ENCODE peak calls at places on chromosome 13, in seven cellular contexts. One of them, this sample, is unnamed.

GRCh38 chr13:92436927-92437326 is 789.7 kb upstream of the GPC6 start:
- DNase-seq in ascending aorta: no peak
- DNase-seq in CD4-positive, CD25-positive, alpha-beta regulatory T cell: no peak
- DNase-seq in AG09309: no peak
- DNase-seq in choroid plexus epithelial cell: no peak
- DNase-seq in ovary: no peak
- DNase-seq in HL-60: no peak
- DNase-seq in this sample: no peak

GRCh38 chr13:30726192-30726591 is 9.2 kb upstream of the ALOX5AP start:
- DNase-seq in ascending aorta: no peak
- DNase-seq in CD4-positive, CD25-positive, alpha-beta regulatory T cell: no peak
- DNase-seq in AG09309: no peak
- DNase-seq in choroid plexus epithelial cell: no peak
- DNase-seq in ovary: no peak
- DNase-seq in HL-60: no peak
- DNase-seq in this sample: no peak

GRCh38 chr13:102286326-102286725 is 115.5 kb downstream of the FGF14 start:
- DNase-seq in ascending aorta: no peak
- DNase-seq in CD4-positive, CD25-positive, alpha-beta regulatory T cell: no peak
- DNase-seq in AG09309: peak; percentile 18
- DNase-seq in choroid plexus epithelial cell: peak; percentile 96
- DNase-seq in ovary: no peak
- DNase-seq in HL-60: no peak
- DNase-seq in this sample: peak; percentile 59

GRCh38 chr13:34035676-34036325 is 217.9 kb downstream of the RFC3 start:
- DNase-seq in ascending aorta: no peak
- DNase-seq in CD4-positive, CD25-positive, alpha-beta regulatory T cell: no peak
- DNase-seq in AG09309: no peak
- DNase-seq in choroid plexus epithelial cell: no peak
- DNase-seq in ovary: no peak
- DNase-seq in HL-60: no peak
- DNase-seq in this sample: no peak

GRCh38 chr13:88086577-88086976 is 415.4 kb downstream of the SLITRK5 start:
- DNase-seq in ascending aorta: no peak
- DNase-seq in CD4-positive, CD25-positive, alpha-beta regulatory T cell: no peak
- DNase-seq in AG09309: no peak
- DNase-seq in choroid plexus epithelial cell: no peak
- DNase-seq in ovary: no peak
- DNase-seq in HL-60: no peak
- DNase-seq in this sample: no peak

GRCh38 chr13:47241446-47241845 is 344.6 kb upstream of the HTR2A start:
- DNase-seq in ascending aorta: no peak
- DNase-seq in CD4-positive, CD25-positive, alpha-beta regulatory T cell: no peak
- DNase-seq in AG09309: no peak
- DNase-seq in choroid plexus epithelial cell: no peak
- DNase-seq in ovary: no peak
- DNase-seq in HL-60: no peak
- DNase-seq in this sample: no peak

GRCh38 chr13:36026556-36026955 is 104.6 kb downstream of the DCLK1 start:
- DNase-seq in ascending aorta: no peak
- DNase-seq in CD4-positive, CD25-positive, alpha-beta regulatory T cell: no peak
- DNase-seq in AG09309: no peak
- DNase-seq in choroid plexus epithelial cell: peak; percentile 22
- DNase-seq in ovary: no peak
- DNase-seq in HL-60: no peak
- DNase-seq in this sample: no peak

GRCh38 chr13:48542581-48543341 is 9.9 kb upstream of the RCBTB2 start:
- DNase-seq in ascending aorta: no peak
- DNase-seq in CD4-positive, CD25-positive, alpha-beta regulatory T cell: no peak
- DNase-seq in AG09309: no peak
- DNase-seq in choroid plexus epithelial cell: peak; percentile 59
- DNase-seq in ovary: peak; percentile 64
- DNase-seq in HL-60: no peak
- DNase-seq in this sample: no peak

GRCh38 chr13:110306960-110307696 is at the start of the genes COL4A1 and COL4A2:
- DNase-seq in ascending aorta: no peak
- DNase-seq in CD4-positive, CD25-positive, alpha-beta regulatory T cell: no peak
- DNase-seq in AG09309: no peak
- DNase-seq in choroid plexus epithelial cell: peak; percentile 88
- DNase-seq in ovary: peak; percentile 89
- DNase-seq in HL-60: no peak
- DNase-seq in this sample: no peak

GRCh38 chr13:95256086-95256485 is 45.2 kb downstream of the ABCC4 start:
- DNase-seq in ascending aorta: no peak
- DNase-seq in CD4-positive, CD25-positive, alpha-beta regulatory T cell: no peak
- DNase-seq in AG09309: peak; percentile 61
- DNase-seq in choroid plexus epithelial cell: peak; percentile 93
- DNase-seq in ovary: no peak
- DNase-seq in HL-60: no peak
- DNase-seq in this sample: peak; percentile 91

GRCh38 chr13:109900723-109901122 is 114.3 kb upstream of the IRS2 start:
- DNase-seq in ascending aorta: no peak
- DNase-seq in CD4-positive, CD25-positive, alpha-beta regulatory T cell: no peak
- DNase-seq in AG09309: no peak
- DNase-seq in choroid plexus epithelial cell: no peak
- DNase-seq in ovary: no peak
- DNase-seq in HL-60: no peak
- DNase-seq in this sample: no peak

GRCh38 chr13:40433577-40433976 is 232.9 kb downstream of the FOXO1 start:
- DNase-seq in ascending aorta: no peak
- DNase-seq in CD4-positive, CD25-positive, alpha-beta regulatory T cell: peak; percentile 77
- DNase-seq in AG09309: no peak
- DNase-seq in choroid plexus epithelial cell: no peak
- DNase-seq in ovary: no peak
- DNase-seq in HL-60: peak; percentile 42
- DNase-seq in this sample: no peak

GRCh38 chr13:44620057-44620456 is 43.9 kb upstream of the TSC22D1 start:
- DNase-seq in ascending aorta: no peak
- DNase-seq in CD4-positive, CD25-positive, alpha-beta regulatory T cell: no peak
- DNase-seq in AG09309: no peak
- DNase-seq in choroid plexus epithelial cell: no peak
- DNase-seq in ovary: no peak
- DNase-seq in HL-60: no peak
- DNase-seq in this sample: no peak

GRCh38 chr13:35621989-35622388 is 145.5 kb upstream of the MAB21L1 start:
- DNase-seq in ascending aorta: no peak
- DNase-seq in CD4-positive, CD25-positive, alpha-beta regulatory T cell: peak; percentile 74
- DNase-seq in AG09309: no peak
- DNase-seq in choroid plexus epithelial cell: peak; percentile 4
- DNase-seq in ovary: no peak
- DNase-seq in HL-60: no peak
- DNase-seq in this sample: no peak

GRCh38 chr13:41150058-41150457 is 17.5 kb upstream of the KBTBD6 start:
- DNase-seq in ascending aorta: no peak
- DNase-seq in CD4-positive, CD25-positive, alpha-beta regulatory T cell: no peak
- DNase-seq in AG09309: no peak
- DNase-seq in choroid plexus epithelial cell: no peak
- DNase-seq in ovary: no peak
- DNase-seq in HL-60: no peak
- DNase-seq in this sample: no peak

GRCh38 chr13:66795636-66796035 is 434.5 kb downstream of the PCDH9 start:
- DNase-seq in ascending aorta: no peak
- DNase-seq in CD4-positive, CD25-positive, alpha-beta regulatory T cell: no peak
- DNase-seq in AG09309: no peak
- DNase-seq in choroid plexus epithelial cell: no peak
- DNase-seq in ovary: no peak
- DNase-seq in HL-60: no peak
- DNase-seq in this sample: no peak

GRCh38 chr13:44259045-44260042 is 114.3 kb upstream of the SERP2 start:
- DNase-seq in ascending aorta: peak; percentile 55
- DNase-seq in CD4-positive, CD25-positive, alpha-beta regulatory T cell: peak; percentile 64
- DNase-seq in AG09309: no peak
- DNase-seq in choroid plexus epithelial cell: peak; percentile 48
- DNase-seq in ovary: peak; percentile 39
- DNase-seq in HL-60: peak; percentile 95
- DNase-seq in this sample: no peak

GRCh38 chr13:21420706-21421105 is 38.4 kb downstream of the ZDHHC20 start:
- DNase-seq in ascending aorta: no peak
- DNase-seq in CD4-positive, CD25-positive, alpha-beta regulatory T cell: no peak
- DNase-seq in AG09309: no peak
- DNase-seq in choroid plexus epithelial cell: peak; percentile 64
- DNase-seq in ovary: no peak
- DNase-seq in HL-60: no peak
- DNase-seq in this sample: no peak

GRCh38 chr13:95479706-95480105 is 72.8 kb upstream of the CLDN10 start:
- DNase-seq in ascending aorta: no peak
- DNase-seq in CD4-positive, CD25-positive, alpha-beta regulatory T cell: no peak
- DNase-seq in AG09309: no peak
- DNase-seq in choroid plexus epithelial cell: no peak
- DNase-seq in ovary: no peak
- DNase-seq in HL-60: peak; percentile 65
- DNase-seq in this sample: no peak

GRCh38 chr13:48334534-48335127 is 31.1 kb downstream of the RB1 start:
- DNase-seq in ascending aorta: no peak
- DNase-seq in CD4-positive, CD25-positive, alpha-beta regulatory T cell: peak; percentile 77
- DNase-seq in AG09309: peak; percentile 16
- DNase-seq in choroid plexus epithelial cell: peak; percentile 74
- DNase-seq in ovary: no peak
- DNase-seq in HL-60: no peak
- DNase-seq in this sample: peak; percentile 34

GRCh38 chr13:28494537-28494860 is 429 bp downstream of the FLT1 start:
- DNase-seq in ascending aorta: no peak
- DNase-seq in CD4-positive, CD25-positive, alpha-beta regulatory T cell: no peak
- DNase-seq in AG09309: no peak
- DNase-seq in choroid plexus epithelial cell: no peak
- DNase-seq in ovary: no peak
- DNase-seq in HL-60: no peak
- DNase-seq in this sample: no peak

GRCh38 chr13:103607995-103608394 is 541.8 kb upstream of the SLC10A2 start:
- DNase-seq in ascending aorta: no peak
- DNase-seq in CD4-positive, CD25-positive, alpha-beta regulatory T cell: no peak
- DNase-seq in AG09309: no peak
- DNase-seq in choroid plexus epithelial cell: no peak
- DNase-seq in ovary: no peak
- DNase-seq in HL-60: no peak
- DNase-seq in this sample: no peak

DNA sequence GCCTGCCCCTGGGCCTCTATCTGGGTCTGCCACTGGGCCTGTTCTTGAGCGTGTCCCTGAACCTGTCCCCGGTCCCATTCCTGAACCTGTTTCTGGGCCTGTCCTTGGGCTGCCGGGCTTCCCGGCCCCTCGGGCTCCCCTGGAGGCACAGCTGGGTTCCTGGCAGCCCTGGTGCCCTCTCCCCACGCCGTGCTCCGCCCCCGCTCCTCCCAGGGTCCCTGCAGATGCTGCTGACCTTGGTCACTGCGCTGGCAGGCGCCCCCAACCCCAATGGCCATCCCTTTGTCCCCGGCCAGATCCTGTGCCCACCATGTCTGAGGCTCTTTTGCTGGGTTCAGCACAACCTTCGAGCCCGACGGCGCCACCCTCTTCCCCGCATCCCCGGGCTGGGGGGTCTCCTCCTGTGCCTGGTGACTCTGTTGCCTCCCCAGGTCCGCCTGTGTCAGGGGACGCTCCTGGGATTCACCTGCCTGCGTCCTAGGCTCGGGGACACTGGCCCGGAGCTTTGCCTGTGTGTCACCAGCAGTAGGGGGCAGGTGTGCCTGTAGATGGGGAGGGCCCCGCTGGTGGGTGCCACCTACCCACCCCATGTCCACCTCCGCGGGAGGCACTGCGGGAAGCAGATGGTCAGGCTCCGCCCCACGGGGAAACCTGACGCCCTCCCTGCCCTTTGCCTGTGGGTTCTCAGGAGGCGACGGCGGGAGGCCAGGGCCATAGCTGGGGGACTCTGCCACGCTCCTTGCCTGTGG is 41.0 kb upstream of the GRTP1 start:
- DNase-seq in ascending aorta: no peak
- DNase-seq in CD4-positive, CD25-positive, alpha-beta regulatory T cell: no peak
- DNase-seq in AG09309: no peak
- DNase-seq in choroid plexus epithelial cell: no peak
- DNase-seq in ovary: no peak
- DNase-seq in HL-60: no peak
- DNase-seq in this sample: no peak
- H3K4me3 ChIP-seq in ascending aorta: no peak overlapping the region
- H3K4me3 ChIP-seq in CD4-positive, CD25-positive, alpha-beta regulatory T cell: no peak overlapping the region
- H3K4me3 ChIP-seq in AG09309: no peak overlapping the region
- H3K4me3 ChIP-seq in choroid plexus epithelial cell: no peak overlapping the region
- H3K4me3 ChIP-seq in ovary: no peak overlapping the region
- H3K4me3 ChIP-seq in HL-60: no peak overlapping the region
- H3K4me3 ChIP-seq in this sample: no peak overlapping the region

GRCh38 chr13:112894673-112895481 is 74.1 kb upstream of the MCF2L start:
- DNase-seq in ascending aorta: no peak
- DNase-seq in CD4-positive, CD25-positive, alpha-beta regulatory T cell: no peak
- DNase-seq in AG09309: no peak
- DNase-seq in choroid plexus epithelial cell: no peak
- DNase-seq in ovary: no peak
- DNase-seq in HL-60: no peak
- DNase-seq in this sample: no peak

GRCh38 chr13:112893570-112894422 is 75.2 kb upstream of the MCF2L start:
- DNase-seq in ascending aorta: no peak
- DNase-seq in CD4-positive, CD25-positive, alpha-beta regulatory T cell: peak; percentile 27
- DNase-seq in AG09309: no peak
- DNase-seq in choroid plexus epithelial cell: peak; percentile 27
- DNase-seq in ovary: peak; percentile 57
- DNase-seq in HL-60: no peak
- DNase-seq in this sample: no peak

GRCh38 chr13:112891477-112892401 is 77.3 kb upstream of the MCF2L start:
- DNase-seq in ascending aorta: no peak
- DNase-seq in CD4-positive, CD25-positive, alpha-beta regulatory T cell: no peak
- DNase-seq in AG09309: no peak
- DNase-seq in choroid plexus epithelial cell: no peak
- DNase-seq in ovary: no peak
- DNase-seq in HL-60: no peak
- DNase-seq in this sample: no peak

GRCh38 chr13:112894423-112894672 is 74.7 kb upstream of the MCF2L start:
- DNase-seq in ascending aorta: no peak
- DNase-seq in CD4-positive, CD25-positive, alpha-beta regulatory T cell: no peak
- DNase-seq in AG09309: no peak
- DNase-seq in choroid plexus epithelial cell: no peak
- DNase-seq in ovary: no peak
- DNase-seq in HL-60: no peak
- DNase-seq in this sample: no peak

GRCh38 chr13:112892759-112893569 is 76.0 kb upstream of the MCF2L start:
- DNase-seq in ascending aorta: no peak
- DNase-seq in CD4-positive, CD25-positive, alpha-beta regulatory T cell: no peak
- DNase-seq in AG09309: no peak
- DNase-seq in choroid plexus epithelial cell: no peak
- DNase-seq in ovary: no peak
- DNase-seq in HL-60: no peak
- DNase-seq in this sample: no peak
- H3K4me3 ChIP-seq in ascending aorta: no peak overlapping the region
- H3K4me3 ChIP-seq in CD4-positive, CD25-positive, alpha-beta regulatory T cell: no peak overlapping the region
- H3K4me3 ChIP-seq in AG09309: no peak overlapping the region
- H3K4me3 ChIP-seq in choroid plexus epithelial cell: no peak overlapping the region
- H3K4me3 ChIP-seq in ovary: no peak overlapping the region
- H3K4me3 ChIP-seq in HL-60: peak overlapping the region; percentile 8
- H3K4me3 ChIP-seq in this sample: no peak overlapping the region

GRCh38 chr13:98483636-98484288 is 93.1 kb downstream of the STK24 start:
- DNase-seq in ascending aorta: no peak
- DNase-seq in CD4-positive, CD25-positive, alpha-beta regulatory T cell: no peak
- DNase-seq in AG09309: no peak
- DNase-seq in choroid plexus epithelial cell: peak; percentile 65
- DNase-seq in ovary: no peak
- DNase-seq in HL-60: no peak
- DNase-seq in this sample: no peak
- H3K4me3 ChIP-seq in ascending aorta: no peak overlapping the region
- H3K4me3 ChIP-seq in CD4-positive, CD25-positive, alpha-beta regulatory T cell: no peak overlapping the region
- H3K4me3 ChIP-seq in AG09309: no peak overlapping the region
- H3K4me3 ChIP-seq in choroid plexus epithelial cell: no peak overlapping the region
- H3K4me3 ChIP-seq in ovary: no peak overlapping the region
- H3K4me3 ChIP-seq in HL-60: no peak overlapping the region
- H3K4me3 ChIP-seq in this sample: no peak overlapping the region

GRCh38 chr13:25046985-25047660 is 48.8 kb upstream of the PABPC3 start:
- DNase-seq in ascending aorta: no peak
- DNase-seq in CD4-positive, CD25-positive, alpha-beta regulatory T cell: no peak
- DNase-seq in AG09309: no peak
- DNase-seq in choroid plexus epithelial cell: peak; percentile 21
- DNase-seq in ovary: no peak
- DNase-seq in HL-60: no peak
- DNase-seq in this sample: no peak
- H3K4me3 ChIP-seq in ascending aorta: peak overlapping the region; percentile 39
- H3K4me3 ChIP-seq in CD4-positive, CD25-positive, alpha-beta regulatory T cell: no peak overlapping the region
- H3K4me3 ChIP-seq in AG09309: no peak overlapping the region
- H3K4me3 ChIP-seq in choroid plexus epithelial cell: peak overlapping the region; percentile 48
- H3K4me3 ChIP-seq in ovary: no peak overlapping the region
- H3K4me3 ChIP-seq in HL-60: no peak overlapping the region
- H3K4me3 ChIP-seq in this sample: peak overlapping the region; percentile 45

This sample was measured in astrocyte of the cerebellum.